ENCODE peak calls at places on chromosomes 7 and 10, in four cellular contexts. K is astrocyte of the spinal cord, P is kidney epithelial cell, H is IMR-90. I is an unnamed sample.

GRCh38 chr7:7565018-7565680 is 1.5 kb upstream of the MIOS start:
- DNase-seq in K (no peak), P (no peak), H (no peak), I (no peak)

GRCh38 chr10:33559105-33559504 is 224.6 kb upstream of the NRP1 start:
- DNase-seq in K (peak), P (no peak), H (peak), I (peak)

GRCh38 chr10:85858776-85859515 is 507.6 kb downstream of the GRID1 start:
- DNase-seq in K (no peak), H (no peak), P (no peak), I (no peak)

GRCh38 chr10:122282253-122282671 is 11.2 kb downstream of the BTBD16 start:
- DNase-seq in P (peak), H (peak), K (peak), I (no peak)

GRCh38 chr7:151784843-151785680 is 91.9 kb downstream of the PRKAG2 start:
- DNase-seq in P (no peak), K (no peak), H (no peak), I (no peak)

GRCh38 chr7:37489703-37490102 is 41.0 kb upstream of the ELMO1 start:
- DNase-seq in P (no peak), H (no peak), K (no peak), I (no peak)

GRCh38 chr7:37957236-37957970 is 37.0 kb downstream of the EPDR1 start:
- DNase-seq in K (no peak), H (no peak), P (no peak), I (no peak)

GRCh38 chr10:74178042-74178791 is 27.2 kb downstream of the ADK start:
- DNase-seq in K (no peak), P (no peak), H (no peak), I (no peak)

GRCh38 chr7:46610746-46611145 is 689.7 kb upstream of the IGFBP3 start:
- DNase-seq in H (peak), P (no peak), K (no peak), I (no peak)

GRCh38 chr10:99532687-99533495 is at the start of gene NKX2-3:
- DNase-seq in H (peak), P (no peak), K (no peak), I (peak)

GRCh38 chr7:28755255-28755654 is 202.9 kb downstream of the TRIL start:
- DNase-seq in H (peak), P (no peak), K (peak), I (peak)

GRCh38 chr10:84563868-84564267 is 235.5 kb downstream of the CCSER2 start:
- DNase-seq in P (no peak), H (no peak), K (no peak), I (no peak)

GRCh38 chr7:88546808-88547207 is 212.7 kb upstream of the ZNF804B start:
- DNase-seq in K (peak), P (no peak), H (no peak), I (no peak)

GRCh38 chr7:88545663-88546062 is 213.8 kb upstream of the ZNF804B start:
- DNase-seq in P (no peak), K (no peak), H (no peak), I (no peak)

DNA sequence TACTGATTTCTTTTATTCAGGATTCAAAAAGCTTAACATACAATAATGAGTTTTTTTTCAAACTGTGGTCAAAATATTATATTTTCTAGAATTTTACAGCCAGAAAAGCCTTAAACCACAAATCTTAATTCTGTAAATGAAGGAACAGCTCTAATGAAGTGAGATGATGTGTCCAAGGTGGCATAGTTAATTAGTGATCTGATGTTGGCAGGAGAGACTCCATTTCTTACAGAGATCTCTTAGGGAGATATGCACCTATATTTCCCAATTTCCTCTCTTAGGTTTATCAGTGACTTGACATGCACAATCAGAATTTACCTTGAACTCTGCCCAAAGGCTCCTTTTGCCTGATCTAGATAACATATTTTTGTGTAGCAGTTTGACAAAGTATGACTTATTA is 211.1 kb upstream of the ZNF804B start:
- DNase-seq in H (no peak), P (no peak), K (no peak), I (no peak)
- H3K4me3 ChIP-seq in H (no peak), P (no peak), K (no peak), I (no peak)

DNA sequence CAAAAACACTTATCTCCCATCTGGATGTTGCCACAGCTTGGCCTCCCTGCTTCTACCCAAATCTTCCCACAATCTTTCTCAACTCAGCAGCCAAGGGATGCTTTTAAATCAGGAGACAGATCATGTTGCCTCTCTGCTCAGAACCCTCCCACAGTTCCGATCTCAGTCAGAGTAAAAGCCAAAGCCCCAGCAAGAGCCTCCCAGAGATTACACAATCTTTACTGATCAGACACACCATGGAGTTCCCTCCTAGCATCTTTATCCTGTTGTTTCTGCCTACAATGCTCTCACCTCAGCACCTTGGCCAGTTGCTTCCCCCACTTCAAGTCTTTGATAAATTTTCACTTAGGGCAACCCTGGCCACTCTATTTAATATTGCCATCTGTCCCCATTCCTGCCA is 41.9 kb upstream of the ZNF33B start:
- DNase-seq in H (no peak), K (no peak), P (no peak), I (no peak)
- H3K4me3 ChIP-seq in H (no peak), K (no peak), P (no peak), I (no peak)

GRCh38 chr7:44240376-44240775 is 39.6 kb downstream of the YKT6 start:
- DNase-seq in P (no peak), H (no peak), K (no peak), I (no peak)

GRCh38 chr7:44238116-44238695 is 37.4 kb downstream of the YKT6 start:
- DNase-seq in H (no peak), P (no peak), K (no peak), I (no peak)

GRCh38 chr7:44239361-44239760 is 38.6 kb downstream of the YKT6 start:
- DNase-seq in P (no peak), K (no peak), H (no peak), I (no peak)

GRCh38 chr7:44242091-44242490 is 41.3 kb downstream of the YKT6 start:
- DNase-seq in P (no peak), H (no peak), K (no peak), I (no peak)

DNA sequence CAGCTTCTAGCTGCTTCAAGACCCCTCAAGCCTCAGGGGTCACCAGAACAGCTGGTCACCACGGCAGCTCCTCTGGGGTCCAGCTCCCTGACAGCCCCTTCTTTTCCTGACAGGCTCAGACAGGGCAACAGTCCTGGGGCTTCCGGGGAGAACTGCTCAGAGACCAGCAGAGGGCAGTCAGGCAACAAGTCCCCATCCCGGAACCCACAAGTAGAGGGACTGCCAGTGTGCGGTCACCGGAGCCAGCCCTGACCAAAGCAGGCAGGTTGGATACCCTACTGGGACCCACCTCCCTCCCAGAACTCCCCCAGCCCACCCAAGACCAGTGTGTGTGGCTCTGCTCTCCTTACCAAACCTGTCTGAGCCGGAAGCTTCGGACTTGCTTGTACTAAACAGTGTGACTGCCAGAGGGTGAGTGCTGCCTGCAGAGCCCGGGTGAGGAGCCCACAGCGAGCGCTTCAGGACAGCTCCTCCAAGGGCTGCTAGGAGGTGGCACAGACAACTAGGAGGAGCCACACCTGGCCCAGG is 40.3 kb downstream of the YKT6 start:
- DNase-seq in H (peak), K (peak), P (peak), I (peak)
- H3K4me3 ChIP-seq in H (no peak), K (no peak), P (no peak), I (peak)

GRCh38 chr10:61985715-61986114 is 84.2 kb downstream of the ARID5B start:
- DNase-seq in H (no peak), P (no peak), K (no peak), I (no peak)
- H3K4me3 ChIP-seq in H (no peak), P (no peak), K (no peak), I (no peak)

GRCh38 chr7:150379590-150380379 is 655 bp downstream of the ZNF775 start:
- DNase-seq in K (no peak), H (no peak), P (no peak), I (no peak)

GRCh38 chr7:150381785-150382122 is 2.6 kb downstream of the ZNF775 start:
- DNase-seq in P (no peak), K (no peak), H (no peak), I (no peak)

GRCh38 chr7:150380463-150380862 is 1.3 kb downstream of the ZNF775 start:
- DNase-seq in H (no peak), P (no peak), K (no peak), I (no peak)

GRCh38 chr7:150382123-150382843 is 3.2 kb downstream of the ZNF775 start:
- DNase-seq in H (no peak), P (no peak), K (no peak), I (no peak)

GRCh38 chr7:150381096-150381495 is 2.0 kb downstream of the ZNF775 start:
- DNase-seq in K (no peak), H (no peak), P (no peak), I (no peak)
- H3K4me3 ChIP-seq in K (no peak), H (no peak), P (no peak), I (no peak)

GRCh38 chr10:30877111-30877510 is 154.6 kb downstream of the ZNF438 start:
- DNase-seq in P (no peak), H (peak), K (no peak), I (no peak)
- H3K4me3 ChIP-seq in P (no peak), H (no peak), K (no peak), I (no peak)

GRCh38 chr10:44977287-44978212 is 1.1 kb downstream of the DEPP1 start:
- DNase-seq in K (no peak), P (no peak), H (no peak), I (no peak)
- H3K4me3 ChIP-seq in K (peak), P (no peak), H (peak), I (peak)

GRCh38 chr10:110059965-110060364 is 52.2 kb downstream of the ADD3 start:
- DNase-seq in H (peak), P (no peak), K (no peak), I (peak)
- H3K4me3 ChIP-seq in H (no peak), P (no peak), K (no peak), I (no peak)

GRCh38 chr7:44320141-44320540 is 5.3 kb downstream of the CAMK2B start:
- DNase-seq in H (peak), K (no peak), P (no peak), I (no peak)
- H3K4me3 ChIP-seq in H (no peak), K (no peak), P (no peak), I (no peak)

I was measured in fibroblast of villous mesenchyme.